ENCODE peak calls at places on chromosomes 6 and 20, in six cellular contexts. One of them, this sample, is unnamed.

GRCh38 chr20:30811896-30812671 is 445.4 kb upstream of the DEFB115 start:
- DNase-seq in CD8-positive, alpha-beta T cell: no peak
- DNase-seq in right atrium auricular region: no peak
- DNase-seq in heart left ventricle: no peak
- DNase-seq in pancreas: no peak
- DNase-seq in IMR-90: peak; percentile 49
- DNase-seq in this sample: peak; percentile 54

GRCh38 chr20:57664924-57665588 is 44.8 kb downstream of the PMEPA1 start:
- DNase-seq in heart left ventricle: no peak
- DNase-seq in CD8-positive, alpha-beta T cell: no peak
- DNase-seq in IMR-90: no peak
- DNase-seq in right atrium auricular region: no peak
- DNase-seq in pancreas: peak; percentile 4
- DNase-seq in this sample: no peak

GRCh38 chr6:119962505-119962904 is 612.9 kb upstream of the MAN1A1 start:
- DNase-seq in CD8-positive, alpha-beta T cell: no peak
- DNase-seq in pancreas: no peak
- DNase-seq in right atrium auricular region: no peak
- DNase-seq in heart left ventricle: no peak
- DNase-seq in IMR-90: no peak
- DNase-seq in this sample: no peak

GRCh38 chr6:157092736-157093135 is 230.6 kb downstream of the TMEM242 start:
- DNase-seq in heart left ventricle: no peak
- DNase-seq in CD8-positive, alpha-beta T cell: no peak
- DNase-seq in IMR-90: no peak
- DNase-seq in right atrium auricular region: no peak
- DNase-seq in pancreas: no peak
- DNase-seq in this sample: no peak

GRCh38 chr6:44738652-44739141 is 351.2 kb downstream of the CDC5L start:
- DNase-seq in heart left ventricle: no peak
- DNase-seq in IMR-90: peak; percentile 16
- DNase-seq in CD8-positive, alpha-beta T cell: no peak
- DNase-seq in pancreas: no peak
- DNase-seq in right atrium auricular region: no peak
- DNase-seq in this sample: no peak

GRCh38 chr20:44477151-44477550 is 1.5 kb downstream of the TTPAL start:
- DNase-seq in right atrium auricular region: no peak
- DNase-seq in IMR-90: no peak
- DNase-seq in pancreas: no peak
- DNase-seq in CD8-positive, alpha-beta T cell: no peak
- DNase-seq in heart left ventricle: no peak
- DNase-seq in this sample: no peak

GRCh38 chr6:51005779-51006178 is 187.1 kb downstream of the TFAP2B start:
- DNase-seq in heart left ventricle: no peak
- DNase-seq in pancreas: no peak
- DNase-seq in IMR-90: no peak
- DNase-seq in CD8-positive, alpha-beta T cell: no peak
- DNase-seq in right atrium auricular region: no peak
- DNase-seq in this sample: no peak

GRCh38 chr6:168962886-168963285 is 290.8 kb downstream of the THBS2 start:
- DNase-seq in right atrium auricular region: no peak
- DNase-seq in IMR-90: no peak
- DNase-seq in CD8-positive, alpha-beta T cell: no peak
- DNase-seq in pancreas: no peak
- DNase-seq in heart left ventricle: no peak
- DNase-seq in this sample: no peak

GRCh38 chr6:4589295-4589694 is 186.9 kb upstream of the CDYL start:
- DNase-seq in right atrium auricular region: no peak
- DNase-seq in CD8-positive, alpha-beta T cell: no peak
- DNase-seq in pancreas: no peak
- DNase-seq in IMR-90: no peak
- DNase-seq in heart left ventricle: no peak
- DNase-seq in this sample: no peak

GRCh38 chr6:74479420-74479819 is 726.4 kb downstream of the COL12A1 start:
- DNase-seq in pancreas: no peak
- DNase-seq in heart left ventricle: no peak
- DNase-seq in right atrium auricular region: no peak
- DNase-seq in CD8-positive, alpha-beta T cell: no peak
- DNase-seq in IMR-90: no peak
- DNase-seq in this sample: no peak

GRCh38 chr6:26107935-26108334 is 20.7 kb downstream of the HFE start:
- DNase-seq in IMR-90: no peak
- DNase-seq in heart left ventricle: no peak
- DNase-seq in pancreas: no peak
- DNase-seq in right atrium auricular region: no peak
- DNase-seq in CD8-positive, alpha-beta T cell: no peak
- DNase-seq in this sample: no peak

GRCh38 chr6:15260099-15260821 is 14.4 kb downstream of the JARID2 start:
- DNase-seq in CD8-positive, alpha-beta T cell: no peak
- DNase-seq in right atrium auricular region: no peak
- DNase-seq in heart left ventricle: no peak
- DNase-seq in IMR-90: peak; percentile 67
- DNase-seq in pancreas: no peak
- DNase-seq in this sample: no peak

GRCh38 chr20:7622399-7622961 is 317.8 kb downstream of the HAO1 start:
- DNase-seq in pancreas: peak; percentile 11
- DNase-seq in heart left ventricle: peak; percentile 52
- DNase-seq in IMR-90: no peak
- DNase-seq in CD8-positive, alpha-beta T cell: no peak
- DNase-seq in right atrium auricular region: no peak
- DNase-seq in this sample: no peak

GRCh38 chr6:1986454-1987243 is 258.8 kb downstream of the GMDS start:
- DNase-seq in IMR-90: peak; percentile 43
- DNase-seq in heart left ventricle: no peak
- DNase-seq in right atrium auricular region: no peak
- DNase-seq in pancreas: no peak
- DNase-seq in CD8-positive, alpha-beta T cell: no peak
- DNase-seq in this sample: no peak

GRCh38 chr6:133286765-133287164 is 45.6 kb downstream of the EYA4 start:
- DNase-seq in heart left ventricle: no peak
- DNase-seq in IMR-90: peak; percentile 27
- DNase-seq in right atrium auricular region: no peak
- DNase-seq in pancreas: no peak
- DNase-seq in CD8-positive, alpha-beta T cell: no peak
- DNase-seq in this sample: no peak

GRCh38 chr6:5876076-5876475 is 130.6 kb downstream of the NRN1 start:
- DNase-seq in right atrium auricular region: no peak
- DNase-seq in IMR-90: no peak
- DNase-seq in pancreas: no peak
- DNase-seq in CD8-positive, alpha-beta T cell: no peak
- DNase-seq in heart left ventricle: no peak
- DNase-seq in this sample: no peak

GRCh38 chr6:37456816-37457560 is 24.0 kb downstream of the CMTR1 start:
- DNase-seq in pancreas: no peak
- DNase-seq in IMR-90: peak; percentile 82
- DNase-seq in CD8-positive, alpha-beta T cell: no peak
- DNase-seq in right atrium auricular region: no peak
- DNase-seq in heart left ventricle: no peak
- DNase-seq in this sample: no peak

GRCh38 chr6:29989211-29989610 is 46.9 kb downstream of the HLA-A start:
- DNase-seq in right atrium auricular region: no peak
- DNase-seq in heart left ventricle: no peak
- DNase-seq in pancreas: no peak
- DNase-seq in IMR-90: no peak
- DNase-seq in CD8-positive, alpha-beta T cell: no peak
- DNase-seq in this sample: no peak

GRCh38 chr6:52297433-52297832 is 12.9 kb upstream of the MCM3 start:
- DNase-seq in heart left ventricle: no peak
- DNase-seq in pancreas: no peak
- DNase-seq in CD8-positive, alpha-beta T cell: no peak
- DNase-seq in IMR-90: no peak
- DNase-seq in right atrium auricular region: no peak
- DNase-seq in this sample: no peak

GRCh38 chr20:59123011-59123676 is 40.5 kb upstream of the ZNF831 start:
- DNase-seq in pancreas: no peak
- DNase-seq in right atrium auricular region: no peak
- DNase-seq in heart left ventricle: no peak
- DNase-seq in IMR-90: no peak
- DNase-seq in CD8-positive, alpha-beta T cell: peak; percentile 78
- DNase-seq in this sample: no peak

GRCh38 chr20:54194724-54195438 is 13.0 kb upstream of the PFDN4 start:
- DNase-seq in heart left ventricle: no peak
- DNase-seq in IMR-90: peak; percentile 3
- DNase-seq in pancreas: no peak
- DNase-seq in CD8-positive, alpha-beta T cell: no peak
- DNase-seq in right atrium auricular region: no peak
- DNase-seq in this sample: no peak

GRCh38 chr6:34887753-34888440 is at the start of gene TAF11:
- DNase-seq in right atrium auricular region: peak; percentile 96
- DNase-seq in pancreas: peak; percentile 91
- DNase-seq in IMR-90: peak; percentile 96
- DNase-seq in heart left ventricle: peak; percentile 95
- DNase-seq in CD8-positive, alpha-beta T cell: peak; percentile 91
- DNase-seq in this sample: peak; percentile 97

GRCh38 chr6:34888441-34888820 is 589 bp upstream of the TAF11 start:
- DNase-seq in right atrium auricular region: no peak
- DNase-seq in heart left ventricle: no peak
- DNase-seq in CD8-positive, alpha-beta T cell: no peak
- DNase-seq in IMR-90: no peak
- DNase-seq in pancreas: no peak
- DNase-seq in this sample: no peak

GRCh38 chr6:34891296-34891695 is 2.2 kb downstream of the ANKS1A start:
- DNase-seq in CD8-positive, alpha-beta T cell: no peak
- DNase-seq in IMR-90: no peak
- DNase-seq in right atrium auricular region: no peak
- DNase-seq in heart left ventricle: no peak
- DNase-seq in pancreas: no peak
- DNase-seq in this sample: no peak

GRCh38 chr6:34888874-34889555 is at the start of gene ANKS1A:
- DNase-seq in CD8-positive, alpha-beta T cell: peak; percentile 91
- DNase-seq in heart left ventricle: peak; percentile 91
- DNase-seq in right atrium auricular region: peak; percentile 71
- DNase-seq in IMR-90: peak; percentile 21
- DNase-seq in pancreas: peak; percentile 93
- DNase-seq in this sample: peak; percentile 92

DNA sequence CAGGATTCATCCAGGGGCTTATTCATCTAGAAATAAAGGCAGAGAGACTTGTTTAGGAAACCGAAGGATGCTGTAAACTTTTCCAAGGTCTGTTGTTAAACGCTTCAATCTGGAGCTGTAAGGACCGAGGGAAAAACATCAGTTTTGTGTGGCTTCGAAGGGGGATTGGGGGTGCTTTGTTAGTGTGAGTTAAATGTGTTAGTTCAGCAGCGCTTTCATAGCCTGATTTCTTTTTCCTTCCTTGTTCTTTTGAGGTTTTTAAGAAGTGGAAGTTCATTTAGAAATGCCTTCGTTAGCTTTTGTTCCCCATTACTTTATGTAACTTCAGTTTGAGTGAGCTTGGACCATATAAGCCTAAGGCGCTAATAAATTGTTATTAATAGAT is 1.5 kb downstream of the ANKS1A start:
- DNase-seq in heart left ventricle: no peak
- DNase-seq in right atrium auricular region: no peak
- DNase-seq in IMR-90: no peak
- DNase-seq in pancreas: no peak
- DNase-seq in CD8-positive, alpha-beta T cell: no peak
- DNase-seq in this sample: no peak
- H3K4me3 ChIP-seq in heart left ventricle: peak overlapping the region; percentile 93
- H3K4me3 ChIP-seq in right atrium auricular region: peak overlapping the region; percentile 94
- H3K4me3 ChIP-seq in IMR-90: peak overlapping the region; percentile 28
- H3K4me3 ChIP-seq in pancreas: peak overlapping the region; percentile 94
- H3K4me3 ChIP-seq in CD8-positive, alpha-beta T cell: peak overlapping the region; percentile 9
- H3K4me3 ChIP-seq in this sample: no peak overlapping the region

DNA sequence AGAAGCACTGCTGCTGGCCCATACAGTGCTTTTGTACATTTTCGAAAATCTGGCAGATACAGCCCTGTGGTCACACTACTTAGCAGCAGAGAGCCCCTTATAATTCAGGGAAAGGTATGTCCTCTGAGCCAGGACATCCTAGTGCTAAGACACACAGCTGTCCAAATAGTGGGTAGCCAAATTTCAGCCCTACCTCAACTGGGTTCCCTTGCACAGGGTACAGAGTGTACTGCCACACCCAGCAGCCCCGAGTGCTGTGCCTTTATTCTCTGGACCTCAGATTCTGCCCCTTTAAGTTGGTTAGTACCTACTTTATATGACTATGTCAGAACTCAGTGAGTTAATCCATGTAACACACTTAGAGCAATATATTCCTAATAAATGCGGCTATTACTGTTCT is 47.6 kb downstream of the PRPH2 start:
- DNase-seq in right atrium auricular region: no peak
- DNase-seq in IMR-90: no peak
- DNase-seq in pancreas: no peak
- DNase-seq in CD8-positive, alpha-beta T cell: no peak
- DNase-seq in heart left ventricle: no peak
- DNase-seq in this sample: no peak
- H3K27ac ChIP-seq in right atrium auricular region: no peak overlapping the region
- H3K27ac ChIP-seq in IMR-90: no peak overlapping the region
- H3K27ac ChIP-seq in pancreas: no peak overlapping the region
- H3K27ac ChIP-seq in CD8-positive, alpha-beta T cell: no peak overlapping the region
- H3K27ac ChIP-seq in heart left ventricle: no peak overlapping the region
- H3K27ac ChIP-seq in this sample: no peak overlapping the region

DNA sequence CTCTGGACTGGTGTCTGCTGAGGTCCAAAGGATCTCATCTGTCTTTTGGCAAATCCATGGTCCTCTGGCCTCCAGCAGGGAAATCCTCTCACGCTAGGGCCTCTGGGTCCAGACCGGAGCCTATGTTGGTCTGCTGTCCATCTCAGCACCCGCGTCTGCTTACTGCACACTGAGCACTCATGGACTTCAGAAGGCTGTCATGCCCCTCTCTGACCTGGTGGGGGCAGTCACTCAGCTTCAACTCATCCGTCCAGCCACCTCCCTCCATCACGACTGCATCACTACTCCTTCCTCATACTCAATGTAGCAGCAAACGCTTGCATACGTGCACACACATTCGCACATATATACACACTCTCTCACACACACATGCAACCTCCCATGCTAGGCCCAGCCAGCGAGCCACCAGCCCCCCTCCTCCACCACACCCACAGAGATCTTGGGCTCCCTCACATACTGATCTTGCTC is 33.3 kb downstream of the GABRR2 start:
- DNase-seq in pancreas: no peak
- DNase-seq in heart left ventricle: no peak
- DNase-seq in CD8-positive, alpha-beta T cell: peak; percentile 39
- DNase-seq in IMR-90: peak; percentile 42
- DNase-seq in right atrium auricular region: no peak
- DNase-seq in this sample: peak; percentile 78
- TF ChIP-seq CTCF in pancreas: no peak
- TF ChIP-seq CTCF in heart left ventricle: peak; percentile 22
- TF ChIP-seq CTCF in CD8-positive, alpha-beta T cell: peak; percentile 30
- TF ChIP-seq CTCF in IMR-90: peak; percentile 36
- TF ChIP-seq CTCF in right atrium auricular region: peak; percentile 19
- TF ChIP-seq CTCF in this sample: peak; percentile 92

GRCh38 chr6:144785056-144785455 is 499.9 kb downstream of the UTRN start:
- DNase-seq in heart left ventricle: no peak
- DNase-seq in right atrium auricular region: no peak
- DNase-seq in IMR-90: no peak
- DNase-seq in CD8-positive, alpha-beta T cell: no peak
- DNase-seq in pancreas: no peak
- DNase-seq in this sample: no peak

GRCh38 chr6:144782634-144783033 is 497.5 kb downstream of the UTRN start:
- DNase-seq in right atrium auricular region: no peak
- DNase-seq in CD8-positive, alpha-beta T cell: no peak
- DNase-seq in pancreas: no peak
- DNase-seq in heart left ventricle: no peak
- DNase-seq in IMR-90: no peak
- DNase-seq in this sample: no peak

GRCh38 chr6:144778056-144778455 is 492.9 kb downstream of the UTRN start:
- DNase-seq in CD8-positive, alpha-beta T cell: no peak
- DNase-seq in right atrium auricular region: no peak
- DNase-seq in IMR-90: no peak
- DNase-seq in pancreas: no peak
- DNase-seq in heart left ventricle: no peak
- DNase-seq in this sample: no peak

GRCh38 chr6:144778773-144779531 is 493.8 kb downstream of the UTRN start:
- DNase-seq in IMR-90: no peak
- DNase-seq in pancreas: no peak
- DNase-seq in right atrium auricular region: no peak
- DNase-seq in CD8-positive, alpha-beta T cell: no peak
- DNase-seq in heart left ventricle: no peak
- DNase-seq in this sample: no peak

GRCh38 chr6:144781836-144782235 is 496.7 kb downstream of the UTRN start:
- DNase-seq in right atrium auricular region: no peak
- DNase-seq in IMR-90: no peak
- DNase-seq in pancreas: no peak
- DNase-seq in heart left ventricle: no peak
- DNase-seq in CD8-positive, alpha-beta T cell: no peak
- DNase-seq in this sample: no peak
- H3K4me3 ChIP-seq in right atrium auricular region: no peak overlapping the region
- H3K4me3 ChIP-seq in IMR-90: no peak overlapping the region
- H3K4me3 ChIP-seq in pancreas: no peak overlapping the region
- H3K4me3 ChIP-seq in heart left ventricle: no peak overlapping the region
- H3K4me3 ChIP-seq in CD8-positive, alpha-beta T cell: no peak overlapping the region
- H3K4me3 ChIP-seq in this sample: no peak overlapping the region